ENCODE peak calls at places on chromosomes 1 and 21, in eight cellular contexts. One of them, this sample, is unnamed.

GRCh38 chr21:36606292-36606982 is 92.5 kb upstream of the SIM2 start:
- DNase-seq in Karpas-422: no peak
- DNase-seq in heart right ventricle: no peak
- DNase-seq in NT2/D1: no peak
- DNase-seq in mesendoderm: no peak
- DNase-seq in MG63: no peak
- DNase-seq in fibroblast of lung: no peak
- DNase-seq in upper lobe of right lung: no peak
- DNase-seq in this sample: no peak

GRCh38 chr1:19307804-19308508 is 4.0 kb downstream of the AKR7A2 start:
- DNase-seq in heart right ventricle: no peak
- DNase-seq in MG63: no peak
- DNase-seq in mesendoderm: no peak
- DNase-seq in fibroblast of lung: no peak
- DNase-seq in upper lobe of right lung: no peak
- DNase-seq in NT2/D1: no peak
- DNase-seq in Karpas-422: no peak
- DNase-seq in this sample: no peak

GRCh38 chr1:153360190-153360589 is 2.5 kb downstream of the S100A9 start:
- DNase-seq in fibroblast of lung: no peak
- DNase-seq in Karpas-422: no peak
- DNase-seq in upper lobe of right lung: no peak
- DNase-seq in mesendoderm: no peak
- DNase-seq in heart right ventricle: no peak
- DNase-seq in NT2/D1: no peak
- DNase-seq in MG63: no peak
- DNase-seq in this sample: no peak

GRCh38 chr1:116740296-116740695 is 13.9 kb upstream of the CD2 start:
- DNase-seq in heart right ventricle: no peak
- DNase-seq in Karpas-422: no peak
- DNase-seq in mesendoderm: no peak
- DNase-seq in upper lobe of right lung: no peak
- DNase-seq in MG63: no peak
- DNase-seq in NT2/D1: no peak
- DNase-seq in fibroblast of lung: no peak
- DNase-seq in this sample: peak; percentile 23

GRCh38 chr1:93304716-93305138 is 41.0 kb upstream of the DR1 start:
- DNase-seq in fibroblast of lung: peak; percentile 54
- DNase-seq in heart right ventricle: no peak
- DNase-seq in MG63: peak; percentile 12
- DNase-seq in upper lobe of right lung: no peak
- DNase-seq in NT2/D1: peak; percentile 52
- DNase-seq in mesendoderm: peak; percentile 67
- DNase-seq in Karpas-422: peak; percentile 71
- DNase-seq in this sample: no peak

GRCh38 chr1:233020441-233020840 is 70.0 kb downstream of the NTPCR start:
- DNase-seq in upper lobe of right lung: no peak
- DNase-seq in mesendoderm: peak; percentile 89
- DNase-seq in Karpas-422: no peak
- DNase-seq in fibroblast of lung: peak; percentile 68
- DNase-seq in NT2/D1: no peak
- DNase-seq in MG63: no peak
- DNase-seq in heart right ventricle: no peak
- DNase-seq in this sample: peak; percentile 91

GRCh38 chr1:77872645-77873044 is 15.8 kb upstream of the NEXN start:
- DNase-seq in fibroblast of lung: no peak
- DNase-seq in mesendoderm: no peak
- DNase-seq in Karpas-422: no peak
- DNase-seq in MG63: no peak
- DNase-seq in heart right ventricle: no peak
- DNase-seq in NT2/D1: no peak
- DNase-seq in upper lobe of right lung: no peak
- DNase-seq in this sample: no peak

GRCh38 chr1:210125143-210125542 is 107.5 kb upstream of the SERTAD4 start:
- DNase-seq in Karpas-422: no peak
- DNase-seq in MG63: no peak
- DNase-seq in mesendoderm: no peak
- DNase-seq in NT2/D1: no peak
- DNase-seq in heart right ventricle: no peak
- DNase-seq in fibroblast of lung: no peak
- DNase-seq in upper lobe of right lung: no peak
- DNase-seq in this sample: no peak

GRCh38 chr1:114206392-114206791 is 52.7 kb upstream of the SYT6 start:
- DNase-seq in Karpas-422: no peak
- DNase-seq in fibroblast of lung: no peak
- DNase-seq in mesendoderm: no peak
- DNase-seq in NT2/D1: no peak
- DNase-seq in MG63: no peak
- DNase-seq in upper lobe of right lung: no peak
- DNase-seq in heart right ventricle: no peak
- DNase-seq in this sample: no peak

GRCh38 chr1:111553199-111553598 is 49.8 kb upstream of the ADORA3 start:
- DNase-seq in MG63: peak; percentile 29
- DNase-seq in NT2/D1: no peak
- DNase-seq in fibroblast of lung: peak; percentile 88
- DNase-seq in mesendoderm: peak; percentile 15
- DNase-seq in Karpas-422: no peak
- DNase-seq in heart right ventricle: no peak
- DNase-seq in upper lobe of right lung: no peak
- DNase-seq in this sample: no peak

GRCh38 chr21:40019076-40019475 is 151.8 kb downstream of the PCP4 start:
- DNase-seq in NT2/D1: no peak
- DNase-seq in MG63: no peak
- DNase-seq in mesendoderm: no peak
- DNase-seq in Karpas-422: no peak
- DNase-seq in heart right ventricle: no peak
- DNase-seq in upper lobe of right lung: no peak
- DNase-seq in fibroblast of lung: no peak
- DNase-seq in this sample: no peak

DNA sequence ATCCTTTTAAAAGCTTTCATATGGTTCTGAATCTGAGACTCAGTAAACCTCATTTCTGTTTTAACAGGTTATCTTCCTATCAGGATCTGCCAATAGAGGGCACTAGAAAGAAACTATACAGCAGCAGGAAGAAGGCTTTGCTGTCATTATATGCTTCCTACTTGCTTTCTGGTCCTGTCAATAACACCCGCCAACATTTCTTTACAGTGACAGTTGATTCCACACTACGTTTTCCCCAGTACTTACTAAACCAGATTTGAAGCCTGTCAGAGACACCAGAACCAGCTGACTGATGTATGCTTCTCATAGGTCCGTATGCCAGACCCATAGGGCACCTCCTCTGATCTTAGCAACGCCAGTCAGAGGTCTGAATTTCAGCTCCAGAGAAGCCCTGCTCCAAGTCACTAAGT is 341.0 kb upstream of the NEGR1 start:
- DNase-seq in MG63: no peak
- DNase-seq in mesendoderm: peak; percentile 70
- DNase-seq in heart right ventricle: no peak
- DNase-seq in Karpas-422: peak; percentile 67
- DNase-seq in fibroblast of lung: peak; percentile 46
- DNase-seq in NT2/D1: peak; percentile 38
- DNase-seq in upper lobe of right lung: no peak
- DNase-seq in this sample: peak; percentile 64
- H3K4me3 ChIP-seq in MG63: no peak overlapping the region
- H3K4me3 ChIP-seq in mesendoderm: no peak overlapping the region
- H3K4me3 ChIP-seq in heart right ventricle: peak overlapping the region; percentile 33
- H3K4me3 ChIP-seq in Karpas-422: no peak overlapping the region
- H3K4me3 ChIP-seq in fibroblast of lung: no peak overlapping the region
- H3K4me3 ChIP-seq in NT2/D1: no peak overlapping the region
- H3K4me3 ChIP-seq in upper lobe of right lung: no peak overlapping the region
- H3K4me3 ChIP-seq in this sample: no peak overlapping the region

DNA sequence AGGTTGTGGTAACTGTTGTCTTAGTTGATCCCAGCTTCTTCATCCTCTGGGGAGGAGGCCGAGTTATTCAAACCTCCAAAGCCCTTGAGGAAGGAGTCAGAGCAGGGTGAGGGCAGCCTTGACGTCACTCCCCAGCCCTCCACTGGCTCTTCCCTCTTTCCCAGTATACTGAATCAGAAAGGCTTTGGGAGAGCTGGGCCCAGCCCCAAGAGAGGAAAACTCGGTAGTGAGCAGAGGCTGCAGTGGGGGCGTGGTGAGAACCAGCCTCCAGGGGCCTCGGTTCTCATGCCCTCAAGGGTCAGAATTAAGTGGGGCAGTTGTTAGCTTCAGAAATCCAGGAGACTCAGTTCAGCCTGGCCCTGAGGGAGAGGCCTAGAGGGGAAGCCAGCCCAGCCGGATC is 1.8 kb upstream of the GJA4 start:
- DNase-seq in MG63: no peak
- DNase-seq in heart right ventricle: peak; percentile 59
- DNase-seq in NT2/D1: no peak
- DNase-seq in upper lobe of right lung: no peak
- DNase-seq in fibroblast of lung: no peak
- DNase-seq in Karpas-422: no peak
- DNase-seq in mesendoderm: no peak
- DNase-seq in this sample: no peak
- H3K27me3 ChIP-seq in MG63: no peaks in the 10 kb centered on the region
- H3K27me3 ChIP-seq in heart right ventricle: no peaks in the 10 kb centered on the region
- H3K27me3 ChIP-seq in NT2/D1: no peaks in the 10 kb centered on the region
- H3K27me3 ChIP-seq in upper lobe of right lung: peaks cover 8% of the 10 kb centered on the region
- H3K27me3 ChIP-seq in fibroblast of lung: peaks cover 22% of the 10 kb centered on the region
- H3K27me3 ChIP-seq in Karpas-422: no peaks in the 10 kb centered on the region
- H3K27me3 ChIP-seq in mesendoderm: no peaks in the 10 kb centered on the region
- H3K27me3 ChIP-seq in this sample: no peaks in the 10 kb centered on the region

DNA sequence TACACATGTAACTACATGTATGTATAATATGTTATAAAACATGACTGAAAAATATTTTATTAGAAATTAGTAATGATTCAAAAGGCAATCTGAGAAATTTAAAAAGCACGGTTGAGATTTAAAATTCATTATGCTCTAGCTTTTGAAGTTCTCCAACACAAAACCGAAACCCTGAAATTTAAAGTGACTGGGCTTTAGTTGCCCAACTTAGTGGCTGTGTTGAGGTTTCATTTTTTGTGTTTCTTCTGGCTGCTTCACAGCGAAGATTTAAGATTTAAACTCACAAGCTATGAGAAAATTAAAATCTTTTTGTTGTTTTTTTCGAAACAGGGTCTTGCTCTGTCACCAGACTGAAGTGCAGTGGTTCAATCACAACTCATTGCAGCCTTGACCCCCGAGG is 1058.7 kb downstream of the NCAM2 start:
- DNase-seq in fibroblast of lung: no peak
- DNase-seq in Karpas-422: no peak
- DNase-seq in mesendoderm: no peak
- DNase-seq in NT2/D1: no peak
- DNase-seq in MG63: no peak
- DNase-seq in upper lobe of right lung: no peak
- DNase-seq in heart right ventricle: no peak
- DNase-seq in this sample: no peak
- H3K4me3 ChIP-seq in fibroblast of lung: no peak overlapping the region
- H3K4me3 ChIP-seq in Karpas-422: no peak overlapping the region
- H3K4me3 ChIP-seq in mesendoderm: no peak overlapping the region
- H3K4me3 ChIP-seq in NT2/D1: no peak overlapping the region
- H3K4me3 ChIP-seq in MG63: peak overlapping the region; percentile 3
- H3K4me3 ChIP-seq in upper lobe of right lung: no peak overlapping the region
- H3K4me3 ChIP-seq in heart right ventricle: no peak overlapping the region
- H3K4me3 ChIP-seq in this sample: no peak overlapping the region

GRCh38 chr1:3743826-3744225 is 8.4 kb upstream of the CCDC27 start:
- DNase-seq in mesendoderm: no peak
- DNase-seq in heart right ventricle: no peak
- DNase-seq in fibroblast of lung: no peak
- DNase-seq in NT2/D1: no peak
- DNase-seq in upper lobe of right lung: no peak
- DNase-seq in Karpas-422: no peak
- DNase-seq in MG63: no peak
- DNase-seq in this sample: no peak

GRCh38 chr1:3743421-3743820 is 8.8 kb upstream of the CCDC27 start:
- DNase-seq in NT2/D1: no peak
- DNase-seq in MG63: no peak
- DNase-seq in upper lobe of right lung: no peak
- DNase-seq in fibroblast of lung: no peak
- DNase-seq in mesendoderm: no peak
- DNase-seq in heart right ventricle: no peak
- DNase-seq in Karpas-422: no peak
- DNase-seq in this sample: no peak

GRCh38 chr1:3741566-3742438 is 10.4 kb upstream of the CCDC27 start:
- DNase-seq in fibroblast of lung: no peak
- DNase-seq in mesendoderm: no peak
- DNase-seq in MG63: no peak
- DNase-seq in NT2/D1: no peak
- DNase-seq in Karpas-422: no peak
- DNase-seq in heart right ventricle: no peak
- DNase-seq in upper lobe of right lung: no peak
- DNase-seq in this sample: peak; percentile 34

GRCh38 chr1:3740752-3741151 is 11.5 kb upstream of the CCDC27 start:
- DNase-seq in Karpas-422: no peak
- DNase-seq in NT2/D1: no peak
- DNase-seq in fibroblast of lung: no peak
- DNase-seq in MG63: no peak
- DNase-seq in mesendoderm: no peak
- DNase-seq in heart right ventricle: no peak
- DNase-seq in upper lobe of right lung: no peak
- DNase-seq in this sample: no peak

DNA sequence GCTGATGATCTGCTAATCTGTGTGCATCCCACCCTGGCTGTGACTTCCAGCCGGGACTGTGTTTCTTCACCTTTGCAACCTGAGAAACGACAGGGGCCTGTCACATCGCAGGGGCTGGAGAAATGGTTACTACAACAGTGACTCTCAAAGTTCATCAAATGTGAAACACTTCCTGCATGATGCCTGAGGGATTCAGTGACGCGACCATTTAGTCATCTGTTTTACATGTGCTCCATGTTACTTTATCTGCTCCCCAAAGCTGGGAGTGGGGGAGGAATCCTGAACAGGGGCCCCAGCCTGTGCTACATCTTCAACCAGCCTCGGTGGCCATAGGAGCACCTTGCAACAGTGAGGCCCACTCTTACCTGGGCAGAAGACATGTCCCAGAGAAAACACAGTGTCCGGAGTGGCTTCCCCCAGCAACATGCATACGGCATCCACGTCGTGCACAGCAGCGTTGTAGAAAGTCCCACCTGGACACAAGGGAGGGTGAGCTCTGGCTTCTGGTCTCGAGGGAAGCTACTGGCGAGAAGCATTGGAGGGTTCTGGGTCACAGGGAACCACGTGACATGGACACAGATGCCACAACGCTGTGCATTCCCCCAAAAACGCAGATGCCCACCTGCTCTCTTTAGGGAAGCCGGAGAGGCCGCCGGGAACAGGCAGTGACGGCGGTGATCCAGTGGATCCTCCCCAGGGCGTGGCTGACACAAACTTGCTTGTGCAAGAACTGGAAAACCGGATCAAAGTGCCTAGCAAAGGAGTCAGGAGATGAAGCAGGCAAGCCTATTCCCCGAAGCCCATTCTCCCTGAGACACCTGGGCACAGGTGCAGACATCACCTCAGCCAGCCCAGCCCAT is 9.6 kb upstream of the CCDC27 start:
- DNase-seq in mesendoderm: no peak
- DNase-seq in MG63: no peak
- DNase-seq in upper lobe of right lung: no peak
- DNase-seq in NT2/D1: no peak
- DNase-seq in fibroblast of lung: no peak
- DNase-seq in Karpas-422: no peak
- DNase-seq in heart right ventricle: no peak
- DNase-seq in this sample: no peak
- H3K27me3 ChIP-seq in mesendoderm: no peaks in the 10 kb centered on the region
- H3K27me3 ChIP-seq in MG63: no peaks in the 10 kb centered on the region
- H3K27me3 ChIP-seq in upper lobe of right lung: no peaks in the 10 kb centered on the region
- H3K27me3 ChIP-seq in NT2/D1: no peaks in the 10 kb centered on the region
- H3K27me3 ChIP-seq in fibroblast of lung: no peaks in the 10 kb centered on the region
- H3K27me3 ChIP-seq in Karpas-422: no peaks in the 10 kb centered on the region
- H3K27me3 ChIP-seq in heart right ventricle: no peaks in the 10 kb centered on the region
- H3K27me3 ChIP-seq in this sample: no peaks in the 10 kb centered on the region